ENCODE peak calls at places on chromosomes 3 and 15, in five cellular contexts. Z, R, C, P and U are unnamed samples.

GRCh38 chr15:75725719-75726607 is 13.3 kb upstream of the CSPG4 start:
- DNase-seq in P (no peak), R (no peak), Z (no peak), C (no peak), U (no peak)

GRCh38 chr3:39090922-39091321 is 16.5 kb downstream of the GORASP1 start:
- DNase-seq in R (peak), C (no peak), P (no peak), Z (no peak), U (no peak)

GRCh38 chr3:64509216-64509615 is 178.6 kb downstream of the ADAMTS9 start:
- DNase-seq in C (no peak), Z (no peak), R (no peak), P (no peak), U (no peak)

GRCh38 chr3:58994746-58995330 is 55.0 kb downstream of the CFAP20DC start:
- DNase-seq in Z (peak), C (peak), R (no peak), P (peak), U (peak)

GRCh38 chr3:25661694-25662455 is 2.8 kb downstream of the TOP2B start:
- DNase-seq in Z (no peak), P (no peak), C (no peak), R (no peak), U (no peak)

GRCh38 chr15:28861031-28861534 is 12.6 kb upstream of the GOLGA6L7 start:
- DNase-seq in C (no peak), Z (no peak), R (no peak), P (no peak), U (peak)

GRCh38 chr3:101189786-101190185 is 130.6 kb downstream of the IMPG2 start:
- DNase-seq in C (no peak), P (no peak), Z (no peak), R (no peak), U (no peak)

GRCh38 chr15:52481915-52482314 is 46.8 kb downstream of the MYO5A start:
- DNase-seq in P (no peak), R (no peak), C (peak), Z (no peak), U (no peak)

GRCh38 chr3:156010829-156011228 is 109.5 kb upstream of the KCNAB1 start:
- DNase-seq in C (no peak), R (no peak), P (no peak), Z (peak), U (peak)

GRCh38 chr3:23761440-23761896 is 44.3 kb upstream of the UBE2E1 start:
- DNase-seq in R (no peak), C (peak), P (no peak), Z (peak), U (peak)

GRCh38 chr15:39471791-39472190 is 109.1 kb upstream of the THBS1 start:
- DNase-seq in R (no peak), C (no peak), P (no peak), Z (no peak), U (no peak)

GRCh38 chr3:176399193-176399592 is 798.1 kb downstream of the TBL1XR1 start:
- DNase-seq in P (no peak), C (no peak), R (no peak), Z (no peak), U (no peak)

GRCh38 chr3:129556890-129557736 is 14.1 kb downstream of the H1-8 start:
- DNase-seq in R (no peak), P (no peak), Z (no peak), C (no peak), U (no peak)

GRCh38 chr15:29094711-29095110 is 174.9 kb downstream of the NSMCE3 start:
- DNase-seq in Z (no peak), P (no peak), R (no peak), C (no peak), U (no peak)

GRCh38 chr3:48564022-48564421 is 441 bp upstream of the UCN2 start:
- DNase-seq in R (no peak), P (no peak), Z (peak), C (no peak), U (no peak)

GRCh38 chr3:143644370-143645089 is 203.7 kb downstream of the SLC9A9 start:
- DNase-seq in C (peak), P (peak), Z (peak), R (peak), U (peak)

GRCh38 chr3:185280572-185281365 is 26.9 kb upstream of the EHHADH start:
- DNase-seq in R (no peak), C (peak), P (peak), Z (peak), U (peak)

GRCh38 chr3:98326945-98327344 is 26.7 kb upstream of the OR5K4 start:
- DNase-seq in P (no peak), C (peak), R (no peak), Z (no peak), U (peak)

GRCh38 chr15:60390931-60391501 is 6.8 kb downstream of the ANXA2 start:
- DNase-seq in P (no peak), C (no peak), R (no peak), Z (peak), U (peak)

GRCh38 chr3:37667359-37667758 is 194.3 kb upstream of the CTDSPL start:
- DNase-seq in P (no peak), R (no peak), Z (no peak), C (no peak), U (no peak)

GRCh38 chr3:186680869-186681268 is 15.1 kb downstream of the HRG start:
- DNase-seq in P (no peak), R (no peak), Z (no peak), C (no peak), U (no peak)

GRCh38 chr15:76185716-76186115 is 125.6 kb downstream of the ETFA start:
- DNase-seq in Z (peak), R (peak), P (peak), C (no peak), U (peak)

GRCh38 chr3:106126836-106127235 is 258.0 kb upstream of the CBLB start:
- DNase-seq in C (no peak), P (no peak), Z (no peak), R (no peak), U (no peak)

GRCh38 chr15:65337436-65338070 is 33.1 kb downstream of the RNU5B-1 start:
- DNase-seq in R (no peak), Z (no peak), P (no peak), C (no peak), U (no peak)
- H3K4me3 ChIP-seq in R (no peak), Z (no peak), P (no peak), C (no peak), U (no peak)

GRCh38 chr3:50251220-50251619 is 15.2 kb downstream of the GNAI2 start:
- DNase-seq in R (no peak), Z (no peak), P (peak), C (no peak), U (no peak)
- H3K4me2 ChIP-seq in R (no peak), Z (no peak), P (no peak), C (no peak), U (no peak)

GRCh38 chr3:78519281-78519680 is 1248.5 kb downstream of the ROBO1 start:
- DNase-seq in C (no peak), P (no peak), R (no peak), Z (no peak), U (no peak)
- TF ChIP-seq CREB1 in C (no peak), P (no peak), R (no peak), Z (no peak), U (no peak)

GRCh38 chr15:90829942-90830440 is 38.4 kb upstream of the FURIN start:
- DNase-seq in C (no peak), R (no peak), P (no peak), Z (no peak), U (no peak)
- H3K4me3 ChIP-seq in C (peak), R (no peak), P (no peak), Z (no peak), U (no peak)

GRCh38 chr15:55615445-55615844 is 27.3 kb upstream of the PYGO1 start:
- DNase-seq in C (no peak), P (no peak), R (no peak), Z (no peak), U (no peak)
- H3K4me2 ChIP-seq in C (no peak), P (no peak), R (no peak), Z (no peak), U (no peak)

GRCh38 chr3:124787490-124788195 is 57.4 kb downstream of the UMPS start:
- DNase-seq in C (no peak), Z (no peak), P (no peak), R (no peak), U (no peak)

GRCh38 chr3:124785966-124786365 is 55.7 kb downstream of the UMPS start:
- DNase-seq in C (no peak), Z (no peak), R (no peak), P (no peak), U (no peak)

GRCh38 chr3:124784686-124785382 is 54.6 kb downstream of the UMPS start:
- DNase-seq in Z (no peak), P (no peak), C (peak), R (no peak), U (no peak)

GRCh38 chr3:124788254-124788745 is 58.0 kb downstream of the UMPS start:
- DNase-seq in Z (no peak), C (no peak), P (no peak), R (no peak), U (no peak)

GRCh38 chr3:124786491-124787241 is 56.4 kb downstream of the UMPS start:
- DNase-seq in P (no peak), R (no peak), Z (no peak), C (no peak), U (no peak)
- TF ChIP-seq CREB1 in P (no peak), R (no peak), Z (no peak), C (no peak), U (no peak)

DNA sequence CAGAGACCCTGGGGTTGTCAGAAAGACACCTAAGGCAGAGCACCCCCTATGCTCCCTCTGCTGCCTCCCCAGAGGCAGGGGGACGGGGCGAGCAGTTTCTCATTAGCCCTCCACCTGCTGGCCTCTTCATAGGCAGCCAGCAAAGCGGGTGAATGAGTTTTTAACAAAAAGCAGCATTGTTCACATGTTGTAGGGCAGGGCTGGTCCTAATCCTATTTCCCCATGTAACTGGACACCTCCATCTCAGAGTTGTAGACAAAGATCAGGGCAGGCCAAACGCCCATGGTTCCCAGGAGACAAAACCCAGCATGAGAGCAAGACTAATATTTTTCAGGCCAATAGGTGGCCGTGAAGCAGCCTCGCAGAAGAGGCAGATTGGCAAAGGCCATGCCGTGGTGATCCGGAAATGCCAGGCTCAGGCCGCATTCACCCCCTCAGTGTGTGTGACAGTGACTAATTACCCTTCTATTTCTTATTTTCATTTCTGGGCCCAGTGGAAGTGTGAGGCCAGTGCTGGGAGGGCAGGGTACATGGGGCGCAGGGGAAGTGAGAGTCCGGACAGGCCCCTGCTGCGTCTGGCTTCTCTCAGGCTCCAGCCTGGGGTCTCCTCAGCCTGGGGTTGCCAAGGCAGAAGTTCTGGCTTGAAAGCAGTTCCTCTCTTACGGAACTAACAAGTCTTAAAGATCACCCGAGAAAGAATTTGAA is 64.7 kb downstream of the BOC start:
- DNase-seq in C (peak), Z (peak), R (no peak), P (no peak), U (peak)
- H3K4me3 ChIP-seq in C (peak), Z (peak), R (no peak), P (no peak), U (no peak)

GRCh38 chr3:191290311-191291025 is 38.7 kb upstream of the CCDC50 start:
- DNase-seq in Z (no peak), P (no peak), C (no peak), R (no peak), U (no peak)
- H3K4me2 ChIP-seq in Z (no peak), P (no peak), C (peak), R (no peak), U (no peak)